ENCODE peak calls at places on chromosomes 3 and 15, in five cellular contexts. C is NCI-H1092 treated with DMSO at 0.1 percent for 48 hours, N is GM23248, E is tibial artery, V is adrenal gland. F is an unnamed sample.

GRCh38 chr3:193826126-193826795 is 233.3 kb downstream of the OPA1 start:
- DNase-seq in C (no peak), N (peak), E (no peak), V (peak), F (peak)

GRCh38 chr3:20013396-20013795 is 1.3 kb upstream of the PP2D1 start:
- DNase-seq in C (no peak), N (no peak), E (no peak), V (no peak), F (no peak)

GRCh38 chr3:9715764-9716437 is 12.3 kb downstream of the CPNE9 start:
- DNase-seq in C (no peak), N (peak), E (peak), V (peak), F (peak)

GRCh38 chr3:54830658-54831057 is 97.2 kb downstream of the LRTM1 start:
- DNase-seq in C (no peak), N (peak), E (no peak), V (no peak), F (peak)

GRCh38 chr3:169772951-169773816 is at the start of gene MYNN:
- DNase-seq in C (peak), N (peak), E (peak), V (peak), F (peak)

GRCh38 chr3:55198554-55198953 is 270.7 kb upstream of the LRTM1 start:
- DNase-seq in C (no peak), N (peak), E (no peak), V (no peak), F (no peak)

GRCh38 chr3:194998948-194999347 is 272.0 kb downstream of the XXYLT1 start:
- DNase-seq in C (no peak), N (no peak), E (peak), V (no peak), F (no peak)

GRCh38 chr3:37730383-37730782 is 131.3 kb upstream of the CTDSPL start:
- DNase-seq in C (no peak), N (no peak), E (no peak), V (no peak), F (no peak)

GRCh38 chr3:61666032-61666431 is 104.7 kb downstream of the PTPRG start:
- DNase-seq in C (no peak), N (no peak), E (no peak), V (no peak), F (no peak)

GRCh38 chr15:101171954-101172353 is 79.9 kb downstream of the CHSY1 start:
- DNase-seq in C (no peak), N (no peak), E (no peak), V (no peak), F (no peak)

GRCh38 chr3:124014366-124014942 is 22.5 kb upstream of the ROPN1 start:
- DNase-seq in C (no peak), N (peak), E (no peak), V (no peak), F (no peak)

GRCh38 chr3:46899151-46900006 is 21.9 kb downstream of the PTH1R start:
- DNase-seq in C (no peak), N (no peak), E (peak), V (peak), F (no peak)

GRCh38 chr15:67501177-67501835 is 19.6 kb upstream of the C15orf61 start:
- DNase-seq in C (peak), N (peak), E (no peak), V (no peak), F (no peak)